ENCODE peak calls at places on chromosomes 11 and 22, in six cellular contexts. U is PC-3, B is IMR-90, X is HCT116, R is neural progenitor cell, G is neuronal stem cell. N is an unnamed sample. For H3K4me1, the result is how much of the 10 kb centered on the place peaks cover.

GRCh38 chr11:118618115-118618990 is 10.9 kb downstream of the PHLDB1 start:
- DNase-seq in G (no peak), X (no peak), U (peak), R (peak), B (peak), N (no peak)

GRCh38 chr11:134471341-134472187 is 59.5 kb upstream of the B3GAT1 start:
- DNase-seq in B (no peak), X (no peak), G (no peak), U (no peak), R (no peak), N (no peak)

GRCh38 chr11:67656278-67656922 is 5.9 kb upstream of the ACY3 start:
- DNase-seq in R (no peak), B (peak), U (no peak), G (no peak), X (no peak), N (no peak)

GRCh38 chr11:126776125-126776524 is 224.4 kb downstream of the KIRREL3 start:
- DNase-seq in U (no peak), B (no peak), X (no peak), R (no peak), G (no peak), N (no peak)

GRCh38 chr11:66850588-66851250 is 6.1 kb upstream of the LRFN4 start:
- DNase-seq in G (no peak), R (no peak), B (no peak), X (no peak), U (no peak), N (no peak)

GRCh38 chr22:45884201-45885067 is 92.5 kb downstream of the WNT7B start:
- DNase-seq in X (no peak), R (no peak), B (no peak), G (no peak), U (no peak), N (no peak)

GRCh38 chr11:108218455-108218854 is 4.0 kb downstream of the NPAT start:
- DNase-seq in R (no peak), B (peak), X (no peak), U (peak), G (no peak), N (no peak)

GRCh38 chr11:9003573-9004309 is at the start of gene NRIP3:
- DNase-seq in U (no peak), B (peak), R (peak), G (peak), X (no peak), N (peak)

GRCh38 chr11:110366234-110366633 is 63.5 kb upstream of the FDX1 start:
- DNase-seq in X (no peak), R (no peak), U (peak), B (peak), G (no peak), N (peak)

GRCh38 chr11:65314501-65315203 is at the start of gene CDC42EP2:
- DNase-seq in U (peak), G (peak), R (peak), X (peak), B (peak), N (peak)

GRCh38 chr11:19259487-19260345 is 19.0 kb upstream of the E2F8 start:
- DNase-seq in X (peak), U (peak), B (peak), R (peak), G (peak), N (peak)

GRCh38 chr11:6301096-6301495 is 19.2 kb downstream of the CAVIN3 start:
- DNase-seq in U (no peak), R (no peak), X (no peak), G (no peak), B (no peak), N (no peak)

GRCh38 chr11:134861490-134862107 is 449.6 kb upstream of the B3GAT1 start:
- DNase-seq in U (no peak), X (no peak), G (no peak), R (no peak), B (no peak), N (no peak)

GRCh38 chr11:65967329-65967934 is 5.9 kb downstream of the SART1 start:
- DNase-seq in R (no peak), B (no peak), U (no peak), X (no peak), G (no peak), N (no peak)

GRCh38 chr11:111845256-111846028 is 25.9 kb downstream of the ALG9 start:
- DNase-seq in G (no peak), R (no peak), X (no peak), U (peak), B (no peak), N (no peak)

GRCh38 chr11:74466916-74467885 is at the start of gene KCNE3:
- DNase-seq in G (no peak), R (peak), X (no peak), B (no peak), U (no peak), N (peak)

GRCh38 chr11:102320679-102321078 is 3.4 kb downstream of the BIRC3 start:
- DNase-seq in U (no peak), G (no peak), X (no peak), B (no peak), R (no peak), N (no peak)
- H2AFZ ChIP-seq in U (peak), G (no peak), X (no peak), B (peak), R (no peak), N (no peak)

GRCh38 chr11:12727556-12728070 is 53.4 kb downstream of the TEAD1 start:
- DNase-seq in B (peak), X (no peak), R (no peak), U (no peak), G (no peak), N (no peak)
- H3K4me1 ChIP-seq in B (under half), X (half or more), R (under half), U (half or more), G (under half), N (half or more)

GRCh38 chr22:22465094-22465602 is 43.4 kb downstream of the ZNF280B start:
- DNase-seq in U (no peak), R (no peak), G (no peak), B (no peak), X (no peak), N (no peak)

GRCh38 chr22:22462813-22463567 is 45.6 kb downstream of the ZNF280B start:
- DNase-seq in X (no peak), G (no peak), B (no peak), U (peak), R (peak), N (no peak)

GRCh38 chr22:22465782-22466181 is 42.8 kb downstream of the ZNF280B start:
- DNase-seq in B (peak), X (no peak), U (no peak), G (no peak), R (no peak), N (no peak)

GRCh38 chr22:22464541-22465054 is 43.9 kb downstream of the ZNF280B start:
- DNase-seq in B (no peak), X (no peak), G (no peak), U (no peak), R (no peak), N (no peak)

GRCh38 chr22:22463855-22464540 is 44.5 kb downstream of the ZNF280B start:
- DNase-seq in X (peak), B (peak), U (peak), G (peak), R (peak), N (peak)
- H2AFZ ChIP-seq in X (peak), B (no peak), U (peak), G (no peak), R (no peak), N (no peak)

GRCh38 chr11:33733978-33734377 is 2.2 kb downstream of the CD59 start:
- DNase-seq in U (no peak), B (no peak), X (no peak), R (no peak), G (no peak), N (no peak)
- H3K4me1 ChIP-seq in U (under half), B (under half), X (under half), R (under half), G (under half), N (under half)

GRCh38 chr11:46270707-46271106 is 6.8 kb upstream of the CREB3L1 start:
- DNase-seq in R (no peak), U (no peak), X (no peak), B (no peak), G (no peak), N (no peak)
- H2AFZ ChIP-seq in R (no peak), U (no peak), X (no peak), B (no peak), G (no peak), N (no peak)

GRCh38 chr22:30226192-30226832 is 20.2 kb downstream of the LIF start:
- DNase-seq in U (peak), G (no peak), X (no peak), B (peak), R (no peak), N (no peak)

GRCh38 chr22:30225220-30225922 is 21.2 kb downstream of the LIF start:
- DNase-seq in X (no peak), B (no peak), R (no peak), U (peak), G (no peak), N (no peak)

GRCh38 chr22:30222321-30222720 is 24.2 kb downstream of the LIF start:
- DNase-seq in X (no peak), R (no peak), B (no peak), U (no peak), G (no peak), N (no peak)

GRCh38 chr22:30223303-30223702 is 23.3 kb downstream of the LIF start:
- DNase-seq in B (no peak), U (no peak), G (no peak), R (no peak), X (no peak), N (no peak)

DNA sequence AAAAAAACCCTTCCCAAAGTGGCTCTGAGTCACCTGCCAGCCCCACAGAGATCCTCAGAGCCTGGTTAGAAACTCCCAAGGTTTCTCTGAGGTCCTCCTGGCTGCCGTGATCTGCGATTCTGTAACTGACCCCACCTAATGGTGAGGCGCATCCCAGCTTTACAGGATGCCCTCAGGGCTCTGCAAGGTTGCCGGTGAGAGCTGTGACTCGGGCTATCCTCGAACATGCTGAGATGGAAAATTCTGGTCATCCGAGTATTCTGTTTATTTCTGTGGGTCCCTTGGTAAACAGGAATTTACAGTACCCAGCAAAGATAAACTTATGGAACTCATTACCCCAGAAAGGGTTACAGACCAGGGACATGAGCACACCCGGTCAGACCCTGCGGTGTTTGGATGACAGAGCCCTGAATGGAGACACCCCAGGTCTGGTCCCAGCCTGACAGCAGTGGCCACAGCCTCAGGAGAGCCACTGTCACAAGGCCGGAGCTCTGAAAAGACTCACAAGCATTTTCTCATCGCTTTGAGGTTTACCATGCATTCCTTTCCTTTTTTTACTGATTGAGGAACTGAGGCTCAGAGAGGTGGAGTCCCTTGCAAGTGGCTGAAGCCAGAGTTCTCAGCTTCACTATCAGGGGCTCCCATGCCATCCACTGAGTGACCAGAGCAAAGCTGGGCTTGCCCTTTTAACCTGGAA is 22.2 kb downstream of the LIF start:
- DNase-seq in G (no peak), R (no peak), B (no peak), U (peak), X (peak), N (peak)
- H3K4me1 ChIP-seq in G (under half), R (under half), B (under half), U (under half), X (under half), N (under half)

GRCh38 chr11:17407575-17407974 is 19.1 kb upstream of the KCNJ11 start:
- DNase-seq in G (no peak), U (no peak), R (no peak), X (no peak), B (no peak), N (no peak)

GRCh38 chr11:17406082-17406817 is 17.8 kb upstream of the KCNJ11 start:
- DNase-seq in X (no peak), R (no peak), U (no peak), B (no peak), G (no peak), N (no peak)

GRCh38 chr11:17403977-17404759 is 15.7 kb upstream of the KCNJ11 start:
- DNase-seq in U (no peak), X (no peak), B (no peak), R (no peak), G (no peak), N (no peak)

GRCh38 chr11:17406818-17407149 is 18.3 kb upstream of the KCNJ11 start:
- DNase-seq in R (no peak), G (no peak), B (no peak), U (no peak), X (no peak), N (no peak)

DNA sequence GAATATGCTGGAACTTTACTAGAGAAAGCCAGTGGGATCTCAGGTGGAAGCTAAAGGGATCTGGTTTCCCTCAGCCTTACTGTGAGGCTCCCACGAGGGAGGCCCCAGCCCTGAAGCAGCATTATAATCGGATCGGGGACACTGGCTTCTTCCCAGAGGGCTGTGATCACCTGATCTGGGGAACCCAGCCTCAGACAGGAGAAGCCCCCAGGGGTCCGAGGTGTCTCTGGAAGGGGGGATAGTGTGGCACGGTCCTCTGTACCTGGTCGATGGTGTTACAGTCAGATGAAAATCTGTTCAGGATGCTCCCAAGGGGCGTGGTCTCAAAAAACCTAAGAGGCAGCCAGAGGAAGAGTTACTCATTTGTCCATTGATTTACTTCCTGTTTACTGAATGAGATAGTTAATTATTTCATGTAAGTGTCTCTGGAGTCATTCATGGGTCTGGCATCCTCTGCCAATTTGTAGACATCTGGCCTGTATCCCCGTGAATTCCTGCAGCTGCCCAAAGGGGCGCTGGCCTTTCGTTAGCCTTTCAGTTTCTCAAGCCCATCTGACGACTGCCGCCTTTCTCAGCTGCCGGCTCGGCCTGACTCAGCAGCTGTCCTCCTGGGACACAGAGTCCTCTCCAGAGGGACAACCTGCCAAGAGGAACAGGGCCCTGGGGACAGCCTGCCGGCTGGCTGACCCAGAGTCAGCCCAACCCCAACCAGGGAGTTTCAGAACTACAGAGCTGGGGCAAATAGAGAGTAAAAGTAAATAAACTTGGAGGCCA is 17.0 kb upstream of the KCNJ11 start:
- DNase-seq in X (peak), U (peak), B (peak), G (no peak), R (peak), N (peak)
- H2AFZ ChIP-seq in X (peak), U (peak), B (peak), G (peak), R (peak), N (no peak)

DNA sequence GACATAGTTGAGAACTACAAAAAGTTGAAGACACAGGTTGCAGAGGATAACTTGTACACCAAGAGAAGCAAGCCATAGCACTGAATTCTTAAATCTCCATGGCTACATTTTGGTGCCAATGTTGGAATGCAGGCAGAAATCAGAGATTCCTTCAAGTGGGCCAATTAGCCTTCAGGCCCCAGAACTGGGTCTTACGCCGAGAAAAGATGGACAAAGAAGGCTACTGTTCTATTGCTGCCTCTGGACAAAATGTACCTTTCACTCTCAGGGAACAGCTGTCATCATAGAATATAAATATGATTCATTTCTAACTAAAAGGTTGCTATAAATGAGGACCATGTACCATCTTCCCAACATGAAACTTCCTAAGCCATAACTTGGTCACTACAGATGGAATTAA is 13.7 kb downstream of the TMEM216 start:
- DNase-seq in G (no peak), X (no peak), R (no peak), U (no peak), B (no peak), N (no peak)
- H3K4me1 ChIP-seq in G (under half), X (under half), R (under half), U (under half), B (under half), N (under half)

N was measured in hepatocyte.